ENCODE peak calls at places on chromosomes 2 and 18, in eight cellular contexts. One of them, this sample, is unnamed.

GRCh38 chr2:178306351-178307073 is 112.2 kb downstream of the OSBPL6 start:
- DNase-seq in A549: peak; percentile 10
- DNase-seq in stomach: no peak
- DNase-seq in ovary: no peak
- DNase-seq in sigmoid colon: no peak
- DNase-seq in SK-N-SH: peak; percentile 47
- DNase-seq in transverse colon: peak; percentile 59
- DNase-seq in K562: peak; percentile 66
- DNase-seq in this sample: no peak

GRCh38 chr2:2746731-2747130 is 415.7 kb upstream of the MYT1L start:
- DNase-seq in sigmoid colon: no peak
- DNase-seq in A549: no peak
- DNase-seq in SK-N-SH: no peak
- DNase-seq in stomach: no peak
- DNase-seq in K562: no peak
- DNase-seq in ovary: no peak
- DNase-seq in transverse colon: no peak
- DNase-seq in this sample: no peak

GRCh38 chr2:18949871-18950597 is 360.7 kb upstream of the NT5C1B start:
- DNase-seq in A549: peak; percentile 31
- DNase-seq in SK-N-SH: peak; percentile 15
- DNase-seq in ovary: no peak
- DNase-seq in stomach: no peak
- DNase-seq in K562: no peak
- DNase-seq in transverse colon: no peak
- DNase-seq in sigmoid colon: no peak
- DNase-seq in this sample: no peak

GRCh38 chr2:99104006-99104405 is 37.5 kb upstream of the C2orf15 start:
- DNase-seq in stomach: no peak
- DNase-seq in ovary: no peak
- DNase-seq in sigmoid colon: no peak
- DNase-seq in transverse colon: no peak
- DNase-seq in SK-N-SH: no peak
- DNase-seq in A549: no peak
- DNase-seq in K562: peak; percentile 8
- DNase-seq in this sample: no peak

GRCh38 chr18:54558609-54559585 is 32.1 kb upstream of the DYNAP start:
- DNase-seq in ovary: no peak
- DNase-seq in stomach: no peak
- DNase-seq in transverse colon: no peak
- DNase-seq in A549: peak; percentile 5
- DNase-seq in K562: peak; percentile 9
- DNase-seq in sigmoid colon: no peak
- DNase-seq in SK-N-SH: peak; percentile 17
- DNase-seq in this sample: no peak

GRCh38 chr2:230657906-230658305 is 54.7 kb upstream of the CAB39 start:
- DNase-seq in ovary: no peak
- DNase-seq in A549: no peak
- DNase-seq in SK-N-SH: no peak
- DNase-seq in sigmoid colon: no peak
- DNase-seq in stomach: no peak
- DNase-seq in transverse colon: no peak
- DNase-seq in K562: no peak
- DNase-seq in this sample: no peak

GRCh38 chr18:38297910-38298309 is 732.3 kb upstream of the CELF4 start:
- DNase-seq in ovary: no peak
- DNase-seq in A549: no peak
- DNase-seq in sigmoid colon: no peak
- DNase-seq in K562: no peak
- DNase-seq in transverse colon: no peak
- DNase-seq in SK-N-SH: peak; percentile 78
- DNase-seq in stomach: no peak
- DNase-seq in this sample: no peak

GRCh38 chr2:20422679-20423271 is 24.1 kb upstream of the RHOB start:
- DNase-seq in K562: peak; percentile 49
- DNase-seq in transverse colon: peak; percentile 25
- DNase-seq in stomach: no peak
- DNase-seq in A549: no peak
- DNase-seq in ovary: peak; percentile 43
- DNase-seq in sigmoid colon: peak; percentile 78
- DNase-seq in SK-N-SH: peak; percentile 55
- DNase-seq in this sample: peak; percentile 25

GRCh38 chr2:240498171-240498957 is 59.4 kb downstream of the ANKMY1 start:
- DNase-seq in ovary: no peak
- DNase-seq in SK-N-SH: peak; percentile 2
- DNase-seq in transverse colon: no peak
- DNase-seq in sigmoid colon: no peak
- DNase-seq in A549: no peak
- DNase-seq in K562: no peak
- DNase-seq in stomach: no peak
- DNase-seq in this sample: no peak

GRCh38 chr2:240491483-240491882 is 56.0 kb downstream of the GPC1 start:
- DNase-seq in SK-N-SH: no peak
- DNase-seq in ovary: no peak
- DNase-seq in sigmoid colon: no peak
- DNase-seq in stomach: no peak
- DNase-seq in A549: no peak
- DNase-seq in K562: no peak
- DNase-seq in transverse colon: no peak
- DNase-seq in this sample: no peak

GRCh38 chr2:240498958-240499260 is 58.9 kb downstream of the ANKMY1 start:
- DNase-seq in SK-N-SH: no peak
- DNase-seq in transverse colon: no peak
- DNase-seq in A549: no peak
- DNase-seq in K562: no peak
- DNase-seq in sigmoid colon: no peak
- DNase-seq in ovary: no peak
- DNase-seq in stomach: no peak
- DNase-seq in this sample: no peak

GRCh38 chr2:240499309-240500301 is 58.2 kb downstream of the ANKMY1 start:
- DNase-seq in SK-N-SH: peak; percentile 24
- DNase-seq in A549: no peak
- DNase-seq in transverse colon: no peak
- DNase-seq in K562: no peak
- DNase-seq in ovary: no peak
- DNase-seq in sigmoid colon: peak; percentile 53
- DNase-seq in stomach: peak; percentile 24
- DNase-seq in this sample: no peak

GRCh38 chr2:240494194-240494793 is 58.8 kb downstream of the GPC1 start:
- DNase-seq in ovary: no peak
- DNase-seq in A549: no peak
- DNase-seq in K562: no peak
- DNase-seq in transverse colon: no peak
- DNase-seq in stomach: no peak
- DNase-seq in sigmoid colon: no peak
- DNase-seq in SK-N-SH: peak; percentile 1
- DNase-seq in this sample: no peak
- H3K9me3 ChIP-seq in ovary: no peaks in the 10 kb centered on the region
- H3K9me3 ChIP-seq in A549: peaks cover 47% of the 10 kb centered on the region
- H3K9me3 ChIP-seq in K562: peaks cover 6% of the 10 kb centered on the region
- H3K9me3 ChIP-seq in transverse colon: peaks cover 23% of the 10 kb centered on the region
- H3K9me3 ChIP-seq in stomach: peaks cover 37% of the 10 kb centered on the region
- H3K9me3 ChIP-seq in sigmoid colon: peaks cover 4% of the 10 kb centered on the region
- H3K9me3 ChIP-seq in SK-N-SH: peaks cover 16% of the 10 kb centered on the region
- H3K9me3 ChIP-seq in this sample: peaks cover 7% of the 10 kb centered on the region

GRCh38 chr2:23385351-23385747 is 370 bp downstream of the KLHL29 start:
- DNase-seq in SK-N-SH: no peak
- DNase-seq in sigmoid colon: peak; percentile 74
- DNase-seq in A549: peak; percentile 76
- DNase-seq in K562: no peak
- DNase-seq in stomach: no peak
- DNase-seq in transverse colon: peak; percentile 26
- DNase-seq in ovary: peak; percentile 41
- DNase-seq in this sample: peak; percentile 90

GRCh38 chr2:23385748-23386421 is 906 bp downstream of the KLHL29 start:
- DNase-seq in transverse colon: no peak
- DNase-seq in ovary: peak; percentile 39
- DNase-seq in SK-N-SH: peak; percentile 84
- DNase-seq in stomach: no peak
- DNase-seq in sigmoid colon: no peak
- DNase-seq in K562: no peak
- DNase-seq in A549: peak; percentile 65
- DNase-seq in this sample: no peak

GRCh38 chr2:23387221-23387550 is 2.2 kb downstream of the KLHL29 start:
- DNase-seq in ovary: no peak
- DNase-seq in K562: no peak
- DNase-seq in A549: no peak
- DNase-seq in transverse colon: no peak
- DNase-seq in SK-N-SH: no peak
- DNase-seq in sigmoid colon: no peak
- DNase-seq in stomach: no peak
- DNase-seq in this sample: no peak

GRCh38 chr2:23387849-23388248 is 2.9 kb downstream of the KLHL29 start:
- DNase-seq in sigmoid colon: no peak
- DNase-seq in stomach: no peak
- DNase-seq in SK-N-SH: no peak
- DNase-seq in transverse colon: no peak
- DNase-seq in ovary: no peak
- DNase-seq in A549: no peak
- DNase-seq in K562: no peak
- DNase-seq in this sample: no peak

GRCh38 chr2:23386422-23387220 is 1.6 kb downstream of the KLHL29 start:
- DNase-seq in SK-N-SH: peak; percentile 80
- DNase-seq in K562: no peak
- DNase-seq in A549: peak; percentile 35
- DNase-seq in ovary: no peak
- DNase-seq in sigmoid colon: peak; percentile 81
- DNase-seq in transverse colon: peak; percentile 35
- DNase-seq in stomach: no peak
- DNase-seq in this sample: peak; percentile 33
- H3K4me3 ChIP-seq in SK-N-SH: peak overlapping the region; percentile 86
- H3K4me3 ChIP-seq in K562: no peak overlapping the region
- H3K4me3 ChIP-seq in A549: peak overlapping the region; percentile 73
- H3K4me3 ChIP-seq in ovary: peak overlapping the region; percentile 64
- H3K4me3 ChIP-seq in sigmoid colon: peak overlapping the region; percentile 84
- H3K4me3 ChIP-seq in transverse colon: peak overlapping the region; percentile 82
- H3K4me3 ChIP-seq in stomach: peak overlapping the region; percentile 71
- H3K4me3 ChIP-seq in this sample: peak overlapping the region; percentile 75

GRCh38 chr18:63951302-63951705 is 2.2 kb downstream of the HMSD start:
- DNase-seq in K562: no peak
- DNase-seq in SK-N-SH: no peak
- DNase-seq in transverse colon: no peak
- DNase-seq in ovary: no peak
- DNase-seq in sigmoid colon: no peak
- DNase-seq in A549: no peak
- DNase-seq in stomach: no peak
- DNase-seq in this sample: no peak

GRCh38 chr18:63947051-63947790 is 1.9 kb upstream of the HMSD start:
- DNase-seq in SK-N-SH: no peak
- DNase-seq in ovary: no peak
- DNase-seq in sigmoid colon: no peak
- DNase-seq in stomach: no peak
- DNase-seq in transverse colon: no peak
- DNase-seq in A549: no peak
- DNase-seq in K562: no peak
- DNase-seq in this sample: no peak

GRCh38 chr18:63953811-63954210 is 4.7 kb downstream of the HMSD start:
- DNase-seq in sigmoid colon: no peak
- DNase-seq in transverse colon: no peak
- DNase-seq in ovary: no peak
- DNase-seq in SK-N-SH: no peak
- DNase-seq in A549: no peak
- DNase-seq in stomach: no peak
- DNase-seq in K562: no peak
- DNase-seq in this sample: no peak

DNA sequence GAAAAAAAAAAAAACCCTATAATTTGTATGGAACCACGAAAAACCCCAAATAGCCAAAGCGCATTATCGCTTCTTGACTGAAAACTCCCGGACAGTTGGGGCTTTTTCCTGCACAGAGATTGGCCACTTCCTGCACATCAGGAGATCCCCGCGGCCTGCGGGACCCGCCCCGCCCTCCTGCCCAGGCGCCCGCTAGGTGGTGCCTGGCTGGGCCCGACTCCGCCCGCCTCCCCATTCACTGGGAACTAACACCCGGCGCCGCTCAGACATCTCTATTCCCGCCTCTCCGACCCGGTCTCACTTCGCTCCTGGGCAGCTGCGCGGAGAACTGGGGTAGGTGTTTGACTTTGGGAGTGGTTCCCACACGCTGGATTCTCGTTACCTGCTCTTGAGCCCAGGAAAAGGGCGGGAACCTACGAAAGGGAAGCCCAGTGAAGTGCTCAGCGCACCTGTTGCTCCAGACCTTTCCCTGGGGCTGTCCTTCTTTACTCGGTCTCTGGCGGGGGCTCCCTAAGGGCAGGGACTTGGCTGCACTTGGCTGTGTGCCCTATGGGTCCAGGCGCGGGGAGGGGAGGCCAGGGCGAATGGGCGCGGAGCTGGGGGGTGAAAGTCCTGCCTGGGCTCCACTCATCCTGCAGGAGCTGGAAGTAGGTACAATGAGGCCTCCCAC is at the start of gene HMSD:
- DNase-seq in ovary: no peak
- DNase-seq in stomach: peak; percentile 61
- DNase-seq in A549: peak; percentile 53
- DNase-seq in transverse colon: peak; percentile 69
- DNase-seq in K562: peak; percentile 46
- DNase-seq in sigmoid colon: no peak
- DNase-seq in SK-N-SH: peak; percentile 56
- DNase-seq in this sample: peak; percentile 93
- TF ChIP-seq EP300 in ovary: no peak
- TF ChIP-seq EP300 in stomach: no peak
- TF ChIP-seq EP300 in A549: no peak
- TF ChIP-seq EP300 in transverse colon: no peak
- TF ChIP-seq EP300 in K562: no peak
- TF ChIP-seq EP300 in sigmoid colon: no peak
- TF ChIP-seq EP300 in SK-N-SH: no peak
- TF ChIP-seq EP300 in this sample: no peak

GRCh38 chr2:55880416-55881143 is 43.0 kb downstream of the EFEMP1 start:
- DNase-seq in A549: no peak
- DNase-seq in sigmoid colon: no peak
- DNase-seq in stomach: no peak
- DNase-seq in SK-N-SH: no peak
- DNase-seq in transverse colon: no peak
- DNase-seq in K562: no peak
- DNase-seq in ovary: no peak
- DNase-seq in this sample: no peak

GRCh38 chr2:55885129-55885943 is 38.2 kb downstream of the EFEMP1 start:
- DNase-seq in sigmoid colon: no peak
- DNase-seq in ovary: peak; percentile 40
- DNase-seq in SK-N-SH: no peak
- DNase-seq in A549: peak; percentile 18
- DNase-seq in transverse colon: no peak
- DNase-seq in K562: no peak
- DNase-seq in stomach: no peak
- DNase-seq in this sample: no peak

GRCh38 chr2:55885944-55886281 is 37.7 kb downstream of the EFEMP1 start:
- DNase-seq in SK-N-SH: no peak
- DNase-seq in sigmoid colon: no peak
- DNase-seq in A549: no peak
- DNase-seq in transverse colon: no peak
- DNase-seq in ovary: no peak
- DNase-seq in K562: no peak
- DNase-seq in stomach: no peak
- DNase-seq in this sample: no peak

GRCh38 chr2:55883829-55884228 is 39.8 kb downstream of the EFEMP1 start:
- DNase-seq in A549: no peak
- DNase-seq in stomach: no peak
- DNase-seq in sigmoid colon: no peak
- DNase-seq in transverse colon: no peak
- DNase-seq in K562: no peak
- DNase-seq in SK-N-SH: no peak
- DNase-seq in ovary: no peak
- DNase-seq in this sample: no peak

DNA sequence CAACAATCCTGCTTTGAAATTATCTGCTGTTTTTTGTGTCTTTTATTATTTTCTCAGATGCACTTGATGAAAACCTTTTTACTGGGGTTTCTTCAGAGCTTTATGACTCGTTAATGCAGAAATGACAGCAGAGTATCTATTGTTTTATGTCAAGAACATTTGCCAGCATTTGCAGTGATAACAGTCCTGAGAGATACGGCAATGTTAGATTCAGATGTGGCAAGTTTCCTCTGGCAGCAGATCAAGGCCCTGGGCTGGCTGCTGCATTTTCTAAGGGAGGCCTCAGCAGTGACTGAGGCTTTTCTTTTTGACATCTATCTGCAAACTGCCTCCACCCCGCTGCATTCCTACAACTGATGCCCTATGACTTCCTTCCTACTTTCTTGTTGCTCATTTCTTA is 40.2 kb downstream of the EFEMP1 start:
- DNase-seq in transverse colon: no peak
- DNase-seq in SK-N-SH: no peak
- DNase-seq in stomach: peak; percentile 36
- DNase-seq in K562: no peak
- DNase-seq in ovary: peak; percentile 69
- DNase-seq in A549: no peak
- DNase-seq in sigmoid colon: no peak
- DNase-seq in this sample: no peak
- H3K9me3 ChIP-seq in transverse colon: no peaks in the 10 kb centered on the region
- H3K9me3 ChIP-seq in SK-N-SH: no peaks in the 10 kb centered on the region
- H3K9me3 ChIP-seq in stomach: no peaks in the 10 kb centered on the region
- H3K9me3 ChIP-seq in K562: no peaks in the 10 kb centered on the region
- H3K9me3 ChIP-seq in ovary: no peaks in the 10 kb centered on the region
- H3K9me3 ChIP-seq in A549: no peaks in the 10 kb centered on the region
- H3K9me3 ChIP-seq in sigmoid colon: no peaks in the 10 kb centered on the region
- H3K9me3 ChIP-seq in this sample: no peaks in the 10 kb centered on the region